ENCODE peak calls at places on chromosomes 16 and 17, in nine cellular contexts. R is right lobe of liver, O is ovary, F is stomach, L is endothelial cell of umbilical vein, A is body of pancreas, K is prostate gland, P is GM12878, H is heart left ventricle. C is an unnamed sample.

GRCh38 chr17:81329279-81329926 is 34.3 kb upstream of the SLC38A10 start:
- DNase-seq in F (peak), A (peak), O (peak), P (no peak), H (peak), R (peak), L (peak), K (peak), C (no peak)

GRCh38 chr17:35786941-35787432 is 8.5 kb downstream of the MMP28 start:
- DNase-seq in K (no peak), L (no peak), R (peak), O (no peak), F (no peak), H (no peak), A (no peak), P (no peak), C (no peak)

GRCh38 chr16:89246903-89247733 is 29.6 kb downstream of the ZNF778 start:
- DNase-seq in O (peak), K (peak), R (peak), A (peak), P (peak), H (peak), L (peak), F (peak), C (peak)

GRCh38 chr16:28157768-28158535 is 53.8 kb downstream of the XPO6 start:
- DNase-seq in H (no peak), O (no peak), L (no peak), F (no peak), R (no peak), A (no peak), P (no peak), K (no peak), C (no peak)

GRCh38 chr16:74792225-74792624 is 17.6 kb upstream of the FA2H start:
- DNase-seq in R (no peak), L (no peak), O (no peak), F (no peak), K (no peak), H (no peak), A (no peak), P (no peak), C (no peak)

GRCh38 chr17:68704897-68705296 is 103.7 kb upstream of the FAM20A start:
- DNase-seq in A (no peak), H (no peak), P (no peak), F (no peak), R (no peak), K (no peak), L (no peak), O (no peak), C (no peak)

GRCh38 chr16:85888405-85889331 is 10.3 kb upstream of the IRF8 start:
- DNase-seq in H (no peak), P (peak), F (no peak), A (no peak), L (peak), R (no peak), K (no peak), O (no peak), C (no peak)

GRCh38 chr17:41009936-41010335 is 1.0 kb upstream of the KRTAP3-1 start:
- DNase-seq in K (no peak), A (no peak), L (no peak), H (no peak), O (no peak), F (no peak), P (no peak), R (no peak), C (no peak)

GRCh38 chr17:8799001-8799850 is at the start of gene MFSD6L:
- DNase-seq in K (no peak), O (no peak), P (no peak), A (peak), H (no peak), R (no peak), L (no peak), F (peak), C (no peak)

GRCh38 chr17:55926276-55926995 is 175.6 kb downstream of the PCTP start:
- DNase-seq in P (no peak), H (no peak), F (no peak), K (no peak), A (no peak), O (no peak), L (no peak), R (no peak), C (no peak)

GRCh38 chr17:18008496-18009268 is 30.3 kb downstream of the ATPAF2 start:
- DNase-seq in H (no peak), K (no peak), O (no peak), A (no peak), P (no peak), L (no peak), F (no peak), R (no peak), C (no peak)

GRCh38 chr17:76252040-76252954 is 12.0 kb upstream of the RNF157 start:
- DNase-seq in R (peak), P (no peak), F (peak), K (no peak), A (no peak), L (peak), O (no peak), H (no peak), C (no peak)

GRCh38 chr16:50298075-50298460 is 31.7 kb downstream of the ADCY7 start:
- DNase-seq in L (no peak), A (peak), O (no peak), K (no peak), P (no peak), H (peak), F (no peak), R (peak), C (no peak)

GRCh38 chr16:66344533-66345145 is 21.9 kb upstream of the CDH5 start:
- DNase-seq in P (no peak), H (no peak), K (no peak), O (no peak), R (no peak), A (peak), L (peak), F (no peak), C (peak)

GRCh38 chr17:10757658-10758057 is 27.8 kb upstream of the TMEM220 start:
- DNase-seq in O (no peak), R (no peak), L (no peak), H (no peak), P (no peak), K (no peak), F (no peak), A (no peak), C (no peak)

GRCh38 chr17:75430159-75430748 is 24.8 kb upstream of the GRB2 start:
- DNase-seq in F (no peak), K (no peak), O (no peak), H (no peak), L (no peak), A (no peak), P (no peak), R (no peak), C (no peak)

GRCh38 chr17:64230551-64231408 is 32.3 kb downstream of the TEX2 start:
- DNase-seq in L (peak), O (no peak), F (no peak), K (no peak), A (no peak), P (no peak), R (no peak), H (no peak), C (peak)

GRCh38 chr16:87344931-87345631 is 27.9 kb upstream of the C16orf95 start:
- DNase-seq in F (peak), K (no peak), H (no peak), R (no peak), O (no peak), A (no peak), L (no peak), P (no peak), C (no peak)

GRCh38 chr17:73293031-73293430 is 18.8 kb downstream of the CDC42EP4 start:
- DNase-seq in L (no peak), A (peak), K (no peak), O (peak), R (no peak), H (no peak), F (peak), P (no peak), C (no peak)

GRCh38 chr17:75093543-75094158 is 5.9 kb downstream of the SLC16A5 start:
- DNase-seq in L (no peak), A (no peak), F (peak), P (no peak), H (no peak), R (peak), K (no peak), O (no peak), C (no peak)

DNA sequence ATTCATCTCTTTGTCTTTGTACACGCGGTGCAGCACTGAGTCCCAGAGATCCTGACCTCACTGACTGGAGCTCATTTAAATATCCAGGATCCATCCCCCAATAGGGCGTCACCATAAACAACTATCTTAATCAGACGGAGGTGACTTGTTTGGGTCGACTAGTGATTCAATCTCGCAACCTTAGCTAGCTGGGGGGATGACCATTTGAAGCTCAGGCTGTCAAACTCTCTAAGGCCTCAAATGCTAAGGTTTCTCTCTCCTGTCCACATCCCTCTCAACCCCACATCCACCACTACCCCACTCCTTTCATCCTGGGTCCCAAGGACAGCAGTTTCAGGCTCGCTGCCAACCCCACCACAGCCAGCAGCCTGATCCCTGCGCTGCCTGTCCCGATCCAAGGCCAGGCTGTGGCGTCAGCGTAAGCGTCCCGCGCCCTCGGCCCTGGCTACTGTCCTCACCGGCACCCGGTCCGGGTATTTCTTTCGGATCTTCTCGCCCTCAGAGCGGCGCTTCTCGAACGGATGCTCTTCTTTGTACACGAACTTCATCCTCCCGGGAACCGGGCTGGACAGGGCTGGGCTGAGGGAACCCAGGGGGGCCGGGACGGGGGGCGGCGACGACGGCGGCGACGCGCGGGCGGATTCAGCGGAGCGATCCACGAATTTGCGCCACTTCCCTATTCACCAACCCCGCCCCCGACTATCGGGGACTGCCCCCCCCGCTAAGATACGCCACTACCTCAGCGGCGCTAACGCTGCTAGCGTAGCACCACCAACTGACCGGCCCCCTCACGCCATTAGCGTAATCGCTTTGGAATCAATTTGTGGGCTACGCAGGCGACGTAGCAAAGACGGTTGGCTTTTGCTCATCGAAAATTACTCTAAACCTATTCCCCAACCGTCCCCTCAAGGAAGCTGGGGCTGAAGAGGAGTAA is at the start of gene GABARAP:
- DNase-seq in P (peak), F (peak), L (peak), R (peak), K (peak), H (peak), O (peak), A (peak), C (peak)
- TF ChIP-seq POLR2A in P (peak), F (no peak), L (peak), R (peak), K (peak), H (no peak), O (peak), A (peak), C (peak)

GRCh38 chr16:6892961-6893360 is 439.7 kb upstream of the RBFOX1 start:
- DNase-seq in A (no peak), L (no peak), O (no peak), H (no peak), K (no peak), F (no peak), R (no peak), P (no peak), C (no peak)
- TF ChIP-seq POLR2A in A (no peak), L (no peak), O (no peak), H (no peak), K (no peak), F (no peak), R (no peak), P (no peak), C (no peak)

GRCh38 chr16:29926675-29927522 is 873 bp upstream of the KCTD13 start:
- DNase-seq in O (peak), A (peak), L (no peak), H (no peak), F (no peak), P (no peak), K (peak), R (peak), C (no peak)

GRCh38 chr16:29927523-29927905 is 1.5 kb upstream of the KCTD13 start:
- DNase-seq in L (no peak), H (no peak), P (no peak), A (no peak), F (no peak), O (no peak), K (no peak), R (no peak), C (no peak)

GRCh38 chr16:29922986-29923501 is 3.0 kb downstream of the KCTD13 start:
- DNase-seq in R (no peak), F (no peak), O (peak), L (no peak), P (no peak), A (no peak), K (no peak), H (no peak), C (no peak)

GRCh38 chr16:29925173-29925804 is 737 bp downstream of the KCTD13 start:
- DNase-seq in H (no peak), A (no peak), R (no peak), P (no peak), K (no peak), O (peak), L (peak), F (no peak), C (no peak)

DNA sequence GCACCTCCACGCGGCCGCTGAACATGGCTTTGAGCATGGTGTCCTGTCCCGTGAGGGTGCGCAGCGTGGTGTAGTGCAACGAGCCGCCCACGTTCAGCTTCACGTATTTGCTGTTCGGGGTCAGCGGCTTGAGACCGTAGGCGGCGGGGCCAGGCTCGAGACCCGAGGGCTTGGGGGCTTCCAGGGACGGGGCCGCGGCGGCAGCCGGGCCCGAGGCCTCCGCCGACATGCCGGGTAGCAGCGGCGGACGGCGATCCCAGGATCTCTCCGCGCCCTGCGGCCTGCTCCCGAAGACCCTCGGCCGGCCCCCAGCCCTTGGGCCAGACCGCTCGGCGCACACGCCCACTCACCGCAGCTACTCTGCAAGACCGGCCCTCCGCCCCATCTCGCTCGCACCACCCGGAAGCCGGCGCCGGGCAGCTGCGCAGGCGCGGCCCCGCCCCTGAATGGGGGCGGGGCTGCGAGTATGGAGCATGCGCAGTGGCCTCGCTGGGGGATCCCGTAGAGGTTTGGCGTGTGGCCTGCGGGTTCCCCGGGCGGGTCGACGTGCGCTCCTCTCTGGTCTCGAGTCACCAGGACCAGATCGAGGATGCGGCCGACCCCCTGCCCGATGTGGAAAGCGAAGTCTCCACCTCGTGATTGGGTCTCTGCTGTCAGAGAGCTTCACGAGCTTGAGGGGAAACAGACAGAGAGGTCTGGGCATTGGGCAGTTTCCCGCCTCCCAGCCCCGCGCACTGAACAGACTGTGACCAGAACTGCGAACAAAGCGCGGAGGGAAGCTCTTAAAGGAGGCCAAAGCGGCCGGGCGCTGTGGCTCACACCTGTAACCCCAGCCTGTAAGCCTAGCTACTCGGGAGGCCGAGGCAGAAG is at the start of gene KCTD13:
- DNase-seq in H (peak), F (peak), L (peak), R (peak), A (peak), K (peak), O (peak), P (peak), C (peak)
- TF ChIP-seq POLR2A in H (no peak), F (no peak), L (peak), R (peak), A (peak), K (peak), O (peak), P (peak), C (peak)

DNA sequence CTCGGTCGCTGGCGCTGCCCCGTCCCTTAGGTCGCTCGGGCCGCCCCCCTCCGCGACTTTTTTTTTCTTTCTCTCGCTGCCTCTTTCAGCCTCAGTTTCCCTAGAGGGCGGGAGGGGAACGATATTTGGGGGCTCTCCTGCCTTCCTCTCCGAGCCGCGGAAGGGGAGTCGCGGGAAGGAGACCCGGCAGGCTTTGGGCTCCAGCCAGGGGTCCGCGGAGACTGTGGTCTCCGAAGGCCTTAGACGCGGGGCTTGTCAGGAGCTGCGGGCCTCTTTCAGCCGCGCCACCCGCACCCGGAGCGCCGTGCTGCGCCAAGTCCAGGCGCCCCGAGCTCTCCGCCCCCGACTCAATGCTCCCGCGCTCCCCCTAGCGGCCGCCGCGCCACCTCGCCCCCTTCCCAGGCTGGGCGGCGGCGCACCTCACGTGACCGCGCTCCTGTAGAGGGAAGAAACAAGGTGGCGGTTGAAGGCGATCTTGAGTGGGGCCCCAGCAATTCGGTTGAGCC is at the start of gene LRRC37B:
- DNase-seq in F (peak), P (peak), H (peak), L (peak), A (peak), R (peak), K (peak), O (peak), C (peak)
- TF ChIP-seq POLR2A in F (no peak), P (peak), H (no peak), L (no peak), A (no peak), R (no peak), K (peak), O (no peak), C (no peak)

GRCh38 chr16:56990407-56991286 is 1.3 kb downstream of the NLRC5 start:
- DNase-seq in R (peak), F (no peak), A (no peak), O (no peak), H (peak), L (no peak), K (no peak), P (no peak), C (no peak)
- TF ChIP-seq POLR2A in R (no peak), F (no peak), A (no peak), O (no peak), H (no peak), L (no peak), K (no peak), P (peak), C (no peak)

GRCh38 chr17:60137731-60138130 is 12.0 kb upstream of the CA4 start:
- DNase-seq in O (no peak), P (no peak), F (no peak), R (peak), K (no peak), L (no peak), H (peak), A (no peak), C (no peak)

GRCh38 chr17:60135951-60136666 is 13.7 kb upstream of the CA4 start:
- DNase-seq in L (no peak), P (no peak), O (no peak), H (no peak), A (no peak), F (no peak), K (no peak), R (peak), C (no peak)

GRCh38 chr17:60138769-60139437 is 10.9 kb upstream of the CA4 start:
- DNase-seq in H (peak), A (no peak), K (no peak), P (no peak), O (no peak), F (no peak), R (peak), L (no peak), C (no peak)

GRCh38 chr17:60134396-60135159 is 15.2 kb upstream of the CA4 start:
- DNase-seq in A (peak), L (peak), K (no peak), H (no peak), R (peak), P (no peak), F (peak), O (peak), C (peak)

GRCh38 chr17:60135160-60135950 is 14.4 kb upstream of the CA4 start:
- DNase-seq in K (peak), R (peak), P (peak), O (peak), F (peak), L (peak), A (peak), H (peak), C (peak)
- TF ChIP-seq POLR2A in K (peak), R (peak), P (peak), O (no peak), F (no peak), L (peak), A (no peak), H (no peak), C (peak)

C was measured in erythroblast.